ENCODE peak calls at places on chromosomes 3 and 15, in eight cellular contexts. U is SW 1271, J is iPS DF 6.9, Z is pons, W is GM04504, E is cardiac muscle cell, K is hippocampal formation, L is KG1. H is an unnamed sample.

GRCh38 chr15:50209804-50210203 is 27.8 kb downstream of the SLC27A2 start:
- DNase-seq in E (no peak), U (no peak), L (no peak), K (no peak), J (no peak), W (no peak), Z (no peak), H (no peak)

GRCh38 chr3:5102532-5102931 is 19.6 kb upstream of the ARL8B start:
- DNase-seq in J (no peak), Z (no peak), K (no peak), E (no peak), W (no peak), L (no peak), U (no peak), H (no peak)

GRCh38 chr15:91369823-91370222 is 269.8 kb downstream of the SV2B start:
- DNase-seq in Z (no peak), L (no peak), K (no peak), U (no peak), W (no peak), E (no peak), J (no peak), H (no peak)

GRCh38 chr15:82663186-82663600 is 16.0 kb upstream of the CPEB1 start:
- DNase-seq in E (peak; percentile 67), J (no peak), U (no peak), Z (no peak), L (peak; percentile 10), K (no peak), W (peak; percentile 9), H (no peak)

GRCh38 chr15:34890424-34890823 is 79.1 kb downstream of the AQR start:
- DNase-seq in W (no peak), U (no peak), E (no peak), Z (no peak), L (no peak), J (no peak), K (no peak), H (no peak)

GRCh38 chr3:45950686-45951600 is 7.7 kb downstream of the CXCR6 start:
- DNase-seq in W (no peak), K (no peak), J (no peak), U (no peak), L (no peak), E (no peak), Z (no peak), H (no peak)

GRCh38 chr3:120908030-120908802 is at the start of gene STXBP5L:
- DNase-seq in W (peak; percentile 19), L (peak; percentile 21), U (peak; percentile 39), J (peak; percentile 92), Z (peak; percentile 63), E (peak; percentile 87), K (peak; percentile 78), H (peak; percentile 65)

GRCh38 chr15:73936181-73936580 is 9.9 kb downstream of the LOXL1 start:
- DNase-seq in J (no peak), L (no peak), Z (no peak), W (no peak), E (peak; percentile 74), U (no peak), K (no peak), H (no peak)

GRCh38 chr15:90000175-90000923 is 775 bp upstream of the ZNF710 start:
- DNase-seq in K (no peak), U (no peak), L (no peak), Z (no peak), E (peak; percentile 48), W (peak; percentile 7), J (no peak), H (no peak)

GRCh38 chr15:59649603-59650002 is 7.7 kb downstream of the GTF2A2 start:
- DNase-seq in J (no peak), L (no peak), U (no peak), E (no peak), Z (no peak), W (no peak), K (no peak), H (no peak)

GRCh38 chr15:57259511-57260143 is 116.7 kb upstream of the CGNL1 start:
- DNase-seq in K (no peak), E (no peak), U (no peak), Z (no peak), L (no peak), J (peak; percentile 43), W (no peak), H (no peak)

GRCh38 chr3:31908391-31909097 is 72.5 kb downstream of the OSBPL10 start:
- DNase-seq in W (no peak), E (no peak), J (no peak), Z (no peak), L (no peak), K (no peak), U (peak; percentile 20), H (no peak)

GRCh38 chr3:143287403-143287802 is 167.8 kb downstream of the CHST2 start:
- DNase-seq in L (no peak), W (no peak), E (no peak), K (no peak), U (no peak), J (no peak), Z (peak; percentile 81), H (no peak)

GRCh38 chr3:5357089-5357488 is 169.6 kb downstream of the EDEM1 start:
- DNase-seq in J (no peak), Z (no peak), W (no peak), U (no peak), E (no peak), L (no peak), K (no peak), H (no peak)

GRCh38 chr3:157120071-157120892 is 39.7 kb downstream of the CCNL1 start:
- DNase-seq in U (no peak), L (no peak), J (no peak), K (no peak), W (no peak), Z (no peak), E (no peak), H (no peak)

GRCh38 chr3:26368312-26368711 is 254.3 kb upstream of the LRRC3B start:
- DNase-seq in K (no peak), U (no peak), L (no peak), W (no peak), Z (no peak), J (no peak), E (no peak), H (no peak)

GRCh38 chr15:59528965-59529402 is 82.6 kb upstream of the GCNT3 start:
- DNase-seq in K (peak; percentile 87), W (peak; percentile 71), J (peak; percentile 74), E (peak; percentile 92), Z (peak; percentile 90), U (peak; percentile 94), L (peak; percentile 44), H (peak; percentile 72)

GRCh38 chr3:56855856-56856538 is 54.2 kb upstream of the ARHGEF3 start:
- DNase-seq in E (peak; percentile 54), J (no peak), U (no peak), W (no peak), K (peak; percentile 71), L (no peak), Z (peak; percentile 92), H (peak; percentile 70)

GRCh38 chr15:50425219-50425618 is 1.0 kb downstream of the USP8 start:
- DNase-seq in U (no peak), W (no peak), E (no peak), Z (peak; percentile 10), L (no peak), J (no peak), K (no peak), H (no peak)

GRCh38 chr3:157407769-157408168 is 28.9 kb upstream of the PTX3 start:
- DNase-seq in L (no peak), W (no peak), U (no peak), E (no peak), K (no peak), Z (no peak), J (no peak), H (no peak)

GRCh38 chr15:59491062-59491461 is 53.1 kb downstream of the FAM81A start:
- DNase-seq in Z (peak; percentile 92), J (no peak), E (peak; percentile 34), K (peak; percentile 7), W (no peak), L (no peak), U (no peak), H (no peak)

GRCh38 chr3:99520511-99520910 is 117.9 kb upstream of the COL8A1 start:
- DNase-seq in W (no peak), E (no peak), U (no peak), Z (no peak), J (no peak), K (no peak), L (no peak), H (no peak)

GRCh38 chr15:32884136-32884535 is 166.3 kb downstream of the GREM1 start:
- DNase-seq in U (no peak), Z (no peak), K (no peak), W (no peak), J (no peak), E (peak; percentile 74), L (no peak), H (no peak)

GRCh38 chr3:56818156-56818985 is 16.6 kb upstream of the ARHGEF3 start:
- DNase-seq in Z (no peak), E (no peak), W (no peak), K (no peak), U (no peak), L (no peak), J (no peak), H (no peak)

GRCh38 chr3:184604039-184604955 is 42.7 kb downstream of the EPHB3 start:
- DNase-seq in U (no peak), Z (peak; percentile 17), E (peak; percentile 24), L (no peak), W (no peak), J (peak; percentile 71), K (no peak), H (no peak)

GRCh38 chr3:134029256-134029733 is 430 bp downstream of the SLCO2A1 start:
- DNase-seq in W (no peak), E (peak; percentile 39), U (no peak), J (no peak), L (no peak), Z (no peak), K (no peak), H (no peak)

GRCh38 chr3:188001052-188001567 is 152.8 kb upstream of the LPP start:
- DNase-seq in E (no peak), Z (no peak), K (no peak), J (no peak), W (no peak), L (no peak), U (no peak), H (no peak)

GRCh38 chr3:129289201-129289921 is 10.7 kb downstream of the HMCES start:
- DNase-seq in K (no peak), L (no peak), W (peak; percentile 71), E (peak; percentile 74), J (no peak), Z (no peak), U (no peak), H (no peak)

H was measured in anterior cingulate cortex.